ENCODE peak calls at places on chromosome 11, in seven cellular contexts. J, M, H, F, E, A and V are unnamed samples.

GRCh38 chr11:128451651-128452470 is 135.5 kb downstream of the ETS1 start:
- DNase-seq in J (no peak), M (no peak), H (peak; percentile 61), F (no peak), E (no peak), A (no peak), V (no peak)

GRCh38 chr11:789951-790350 is at the start of gene CEND1:
- DNase-seq in J (peak; percentile 51), M (no peak), H (no peak), F (no peak), E (peak; percentile 72), A (no peak), V (no peak)

GRCh38 chr11:77823775-77824174 is 2.8 kb downstream of the AAMDC start:
- DNase-seq in J (no peak), M (no peak), H (no peak), F (no peak), E (no peak), A (no peak), V (no peak)

GRCh38 chr11:122167100-122167499 is 51.1 kb upstream of the BLID start:
- DNase-seq in J (no peak), M (no peak), H (no peak), F (no peak), E (no peak), A (no peak), V (no peak)

GRCh38 chr11:20161230-20161918 is 1.1 kb upstream of the DBX1 start:
- DNase-seq in J (no peak), M (no peak), H (no peak), F (no peak), E (no peak), A (no peak), V (no peak)

GRCh38 chr11:82703796-82704195 is 29.9 kb downstream of the FAM181B start:
- DNase-seq in J (no peak), M (no peak), H (no peak), F (no peak), E (no peak), A (no peak), V (no peak)

GRCh38 chr11:29022676-29023075 is 914.5 kb downstream of the METTL15 start:
- DNase-seq in J (no peak), M (no peak), H (no peak), F (no peak), E (no peak), A (no peak), V (no peak)

GRCh38 chr11:7672960-7673723 is at the start of gene CYB5R2:
- DNase-seq in J (peak; percentile 59), M (no peak), H (peak; percentile 80), F (no peak), E (no peak), A (no peak), V (no peak)

GRCh38 chr11:17683378-17684161 is 35.8 kb upstream of the MYOD1 start:
- DNase-seq in J (no peak), M (no peak), H (no peak), F (no peak), E (no peak), A (no peak), V (no peak)

GRCh38 chr11:19116315-19116970 is 525 bp upstream of the ZDHHC13 start:
- DNase-seq in J (no peak), M (no peak), H (no peak), F (no peak), E (no peak), A (no peak), V (no peak)

GRCh38 chr11:77062924-77063323 is 3.8 kb upstream of the CAPN5 start:
- DNase-seq in J (no peak), M (no peak), H (no peak), F (no peak), E (no peak), A (no peak), V (no peak)

GRCh38 chr11:10556590-10556989 is 11.9 kb downstream of the LYVE1 start:
- DNase-seq in J (no peak), M (no peak), H (no peak), F (no peak), E (no peak), A (no peak), V (no peak)

GRCh38 chr11:72569966-72570892 is 104.0 kb downstream of the PDE2A start:
- DNase-seq in J (no peak), M (no peak), H (no peak), F (no peak), E (no peak), A (no peak), V (no peak)